ENCODE peak calls at places on chromosome 15, in six cellular contexts. One of them, this sample, is unnamed. For H3K4me1, the result is how much of the 10 kb centered on the place peaks cover.

GRCh38 chr15:50224606-50225005 is 40.9 kb downstream of the HDC start:
- DNase-seq in left ventricle myocardium inferior: no peak
- DNase-seq in transverse colon: no peak
- DNase-seq in breast epithelium: no peak
- DNase-seq in H9: no peak
- DNase-seq in OCI-LY7: no peak
- DNase-seq in this sample: peak

GRCh38 chr15:38930851-38931572 is 366.4 kb upstream of the RASGRP1 start:
- DNase-seq in left ventricle myocardium inferior: no peak
- DNase-seq in transverse colon: no peak
- DNase-seq in breast epithelium: no peak
- DNase-seq in H9: no peak
- DNase-seq in OCI-LY7: no peak
- DNase-seq in this sample: peak

GRCh38 chr15:96171271-96171739 is 159.2 kb upstream of the NR2F2 start:
- DNase-seq in left ventricle myocardium inferior: no peak
- DNase-seq in transverse colon: no peak
- DNase-seq in breast epithelium: no peak
- DNase-seq in H9: no peak
- DNase-seq in OCI-LY7: no peak
- DNase-seq in this sample: peak

GRCh38 chr15:78299302-78300102 is at the start of gene SKIC8:
- DNase-seq in left ventricle myocardium inferior: peak
- DNase-seq in transverse colon: peak
- DNase-seq in breast epithelium: peak
- DNase-seq in H9: peak
- DNase-seq in OCI-LY7: peak
- DNase-seq in this sample: peak

GRCh38 chr15:49370782-49371181 is 52.3 kb upstream of the FGF7 start:
- DNase-seq in left ventricle myocardium inferior: no peak
- DNase-seq in transverse colon: no peak
- DNase-seq in breast epithelium: no peak
- DNase-seq in H9: no peak
- DNase-seq in OCI-LY7: peak
- DNase-seq in this sample: peak

GRCh38 chr15:100133001-100133400 is 208.8 kb downstream of the ADAMTS17 start:
- DNase-seq in left ventricle myocardium inferior: no peak
- DNase-seq in transverse colon: no peak
- DNase-seq in breast epithelium: no peak
- DNase-seq in H9: peak
- DNase-seq in OCI-LY7: no peak
- DNase-seq in this sample: no peak

GRCh38 chr15:51366911-51367310 is 25.5 kb downstream of the GLDN start:
- DNase-seq in left ventricle myocardium inferior: no peak
- DNase-seq in transverse colon: peak
- DNase-seq in breast epithelium: no peak
- DNase-seq in H9: no peak
- DNase-seq in OCI-LY7: no peak
- DNase-seq in this sample: peak

GRCh38 chr15:88657326-88658069 is 18.7 kb downstream of the ISG20 start:
- DNase-seq in left ventricle myocardium inferior: no peak
- DNase-seq in transverse colon: no peak
- DNase-seq in breast epithelium: no peak
- DNase-seq in H9: peak
- DNase-seq in OCI-LY7: no peak
- DNase-seq in this sample: peak

GRCh38 chr15:48537277-48538113 is 108.0 kb downstream of the FBN1 start:
- DNase-seq in left ventricle myocardium inferior: no peak
- DNase-seq in transverse colon: no peak
- DNase-seq in breast epithelium: no peak
- DNase-seq in H9: no peak
- DNase-seq in OCI-LY7: no peak
- DNase-seq in this sample: no peak

GRCh38 chr15:81003023-81003350 is 2.3 kb downstream of the TLNRD1 start:
- DNase-seq in left ventricle myocardium inferior: peak
- DNase-seq in transverse colon: no peak
- DNase-seq in breast epithelium: no peak
- DNase-seq in H9: no peak
- DNase-seq in OCI-LY7: no peak
- DNase-seq in this sample: no peak

GRCh38 chr15:61857169-61857829 is 202.9 kb downstream of the VPS13C start:
- DNase-seq in left ventricle myocardium inferior: no peak
- DNase-seq in transverse colon: no peak
- DNase-seq in breast epithelium: no peak
- DNase-seq in H9: no peak
- DNase-seq in OCI-LY7: peak
- DNase-seq in this sample: no peak

GRCh38 chr15:41969851-41970431 is 2.4 kb downstream of the EHD4 start:
- DNase-seq in left ventricle myocardium inferior: no peak
- DNase-seq in transverse colon: peak
- DNase-seq in breast epithelium: peak
- DNase-seq in H9: no peak
- DNase-seq in OCI-LY7: peak
- DNase-seq in this sample: peak

GRCh38 chr15:87557871-87558270 is 698.7 kb downstream of the NTRK3 start:
- DNase-seq in left ventricle myocardium inferior: no peak
- DNase-seq in transverse colon: no peak
- DNase-seq in breast epithelium: no peak
- DNase-seq in H9: no peak
- DNase-seq in OCI-LY7: no peak
- DNase-seq in this sample: peak

GRCh38 chr15:53116169-53116568 is 326.0 kb upstream of the ONECUT1 start:
- DNase-seq in left ventricle myocardium inferior: no peak
- DNase-seq in transverse colon: peak
- DNase-seq in breast epithelium: no peak
- DNase-seq in H9: no peak
- DNase-seq in OCI-LY7: no peak
- DNase-seq in this sample: no peak

GRCh38 chr15:70406624-70407390 is 309.1 kb upstream of the TLE3 start:
- DNase-seq in left ventricle myocardium inferior: no peak
- DNase-seq in transverse colon: no peak
- DNase-seq in breast epithelium: no peak
- DNase-seq in H9: no peak
- DNase-seq in OCI-LY7: no peak
- DNase-seq in this sample: no peak

DNA sequence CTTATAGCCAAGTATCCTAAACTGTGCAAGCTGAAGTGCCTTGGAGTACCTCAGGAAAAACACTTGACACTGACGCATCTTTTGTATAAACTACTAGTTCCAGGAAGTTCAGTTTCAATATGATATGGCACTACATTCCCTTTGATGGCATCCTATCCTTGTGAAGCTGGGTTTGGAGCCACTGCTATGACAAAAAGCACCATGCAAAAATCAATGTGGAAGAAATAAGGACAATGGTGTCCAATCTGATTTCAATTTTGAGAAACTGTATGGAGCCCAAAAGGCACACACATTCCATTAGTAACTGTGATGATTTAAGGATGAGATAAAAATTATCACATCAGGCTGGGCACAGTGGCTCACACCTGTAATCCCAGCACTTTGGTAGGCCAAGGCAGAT is 5.6 kb downstream of the RPS27L start:
- DNase-seq in left ventricle myocardium inferior: no peak
- DNase-seq in transverse colon: no peak
- DNase-seq in breast epithelium: no peak
- DNase-seq in H9: no peak
- DNase-seq in OCI-LY7: no peak
- DNase-seq in this sample: no peak
- TF ChIP-seq CTCF in left ventricle myocardium inferior: no peak
- TF ChIP-seq CTCF in transverse colon: no peak
- TF ChIP-seq CTCF in breast epithelium: no peak
- TF ChIP-seq CTCF in H9: no peak
- TF ChIP-seq CTCF in OCI-LY7: no peak
- TF ChIP-seq CTCF in this sample: no peak

GRCh38 chr15:83380026-83380425 is 67.1 kb upstream of the SH3GL3 start:
- DNase-seq in left ventricle myocardium inferior: no peak
- DNase-seq in transverse colon: no peak
- DNase-seq in breast epithelium: no peak
- DNase-seq in H9: no peak
- DNase-seq in OCI-LY7: no peak
- DNase-seq in this sample: peak
- H3K4me1 ChIP-seq in left ventricle myocardium inferior: under half
- H3K4me1 ChIP-seq in transverse colon: under half
- H3K4me1 ChIP-seq in breast epithelium: under half
- H3K4me1 ChIP-seq in H9: under half
- H3K4me1 ChIP-seq in OCI-LY7: under half
- H3K4me1 ChIP-seq in this sample: under half

GRCh38 chr15:98647774-98648653 is at the start of gene IGF1R:
- DNase-seq in left ventricle myocardium inferior: peak
- DNase-seq in transverse colon: peak
- DNase-seq in breast epithelium: peak
- DNase-seq in H9: peak
- DNase-seq in OCI-LY7: peak
- DNase-seq in this sample: peak
- TF ChIP-seq CTCF in left ventricle myocardium inferior: peak
- TF ChIP-seq CTCF in transverse colon: no peak
- TF ChIP-seq CTCF in breast epithelium: peak
- TF ChIP-seq CTCF in H9: no peak
- TF ChIP-seq CTCF in OCI-LY7: peak
- TF ChIP-seq CTCF in this sample: peak

GRCh38 chr15:64530472-64530871 is 70.1 kb downstream of the ZNF609 start:
- DNase-seq in left ventricle myocardium inferior: no peak
- DNase-seq in transverse colon: no peak
- DNase-seq in breast epithelium: no peak
- DNase-seq in H9: no peak
- DNase-seq in OCI-LY7: no peak
- DNase-seq in this sample: no peak
- H3K4me1 ChIP-seq in left ventricle myocardium inferior: under half
- H3K4me1 ChIP-seq in transverse colon: under half
- H3K4me1 ChIP-seq in breast epithelium: under half
- H3K4me1 ChIP-seq in H9: under half
- H3K4me1 ChIP-seq in OCI-LY7: under half
- H3K4me1 ChIP-seq in this sample: under half

DNA sequence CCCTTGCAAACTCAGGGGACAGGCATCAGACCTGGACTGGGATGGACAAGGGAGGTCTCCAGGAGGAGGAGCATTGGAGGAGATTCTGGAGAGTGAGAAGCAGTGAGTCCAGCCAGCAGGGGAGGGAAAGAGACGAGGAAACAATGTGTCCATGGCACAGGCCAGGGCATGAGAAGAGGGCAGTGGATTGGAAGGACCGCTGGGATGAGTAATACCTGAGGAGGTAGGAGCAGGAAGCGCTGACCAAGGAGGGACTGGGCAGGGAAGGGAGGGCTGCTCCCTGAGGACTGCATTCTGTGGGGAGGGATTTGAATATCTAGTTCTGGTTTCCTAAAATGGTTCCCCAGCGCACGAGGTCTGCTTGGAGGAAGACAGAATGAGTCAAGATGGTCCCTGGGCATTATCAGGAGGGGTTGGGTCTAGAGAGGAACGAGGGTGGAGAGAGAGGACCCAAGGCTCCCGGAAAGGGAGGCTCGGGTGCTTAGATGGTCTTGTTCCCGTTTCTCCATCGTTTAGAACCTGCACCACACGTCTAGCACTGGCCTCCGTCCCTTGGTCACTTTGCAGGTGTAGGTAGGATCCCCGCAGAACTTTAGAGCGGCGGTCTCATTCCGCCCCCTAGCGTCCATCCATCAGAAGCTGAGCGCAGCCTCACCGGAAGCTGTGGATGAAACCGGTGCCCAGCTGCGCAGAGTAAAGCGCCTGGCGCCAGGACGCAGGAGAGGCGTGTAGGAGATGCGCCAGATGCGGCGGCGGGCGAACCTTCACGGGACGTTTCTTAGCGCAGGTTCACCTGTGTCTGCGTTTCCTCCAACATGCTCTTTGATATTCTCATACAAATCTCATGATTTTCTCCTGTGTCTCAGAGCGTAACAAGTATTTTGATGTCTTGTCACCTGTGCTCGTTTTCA is 190.7 kb upstream of the NDN start:
- DNase-seq in left ventricle myocardium inferior: peak
- DNase-seq in transverse colon: peak
- DNase-seq in breast epithelium: no peak
- DNase-seq in H9: peak
- DNase-seq in OCI-LY7: no peak
- DNase-seq in this sample: peak
- TF ChIP-seq CTCF in left ventricle myocardium inferior: peak
- TF ChIP-seq CTCF in transverse colon: peak
- TF ChIP-seq CTCF in breast epithelium: peak
- TF ChIP-seq CTCF in H9: peak
- TF ChIP-seq CTCF in OCI-LY7: no peak
- TF ChIP-seq CTCF in this sample: peak

DNA sequence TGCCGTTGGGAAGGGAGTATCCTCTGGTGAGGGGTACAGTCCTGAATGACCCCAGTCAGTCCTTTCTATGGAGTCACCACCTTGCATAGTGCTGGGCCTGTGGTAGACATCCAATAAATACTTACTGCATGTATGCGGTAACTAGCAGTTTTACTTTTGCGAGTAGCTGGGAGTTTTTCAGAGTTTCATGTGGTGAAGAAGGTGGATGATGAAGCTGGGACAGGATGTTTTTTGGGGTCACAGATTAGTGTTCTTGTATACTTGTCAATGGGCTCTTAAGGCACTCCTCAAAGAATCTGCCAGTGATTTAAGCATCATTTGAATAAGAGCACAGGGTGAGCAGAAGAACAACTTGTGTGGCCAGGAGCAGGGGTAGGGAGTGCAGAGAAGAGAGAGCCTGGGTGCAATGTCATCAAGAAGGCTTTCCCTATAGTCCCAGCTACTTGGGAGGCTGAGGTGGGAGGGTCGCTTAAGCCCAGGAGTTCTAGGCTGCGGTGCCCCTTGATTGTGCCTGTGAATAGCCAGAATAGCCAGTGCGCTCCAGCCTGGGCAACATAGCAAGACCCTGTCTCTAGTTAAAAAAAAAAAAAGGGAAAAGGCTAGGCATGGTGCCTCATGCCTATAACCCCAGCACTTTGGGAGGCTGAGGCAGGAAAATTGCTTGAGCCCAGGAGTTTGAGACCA is 22.1 kb downstream of the PPCDC start:
- DNase-seq in left ventricle myocardium inferior: no peak
- DNase-seq in transverse colon: no peak
- DNase-seq in breast epithelium: no peak
- DNase-seq in H9: no peak
- DNase-seq in OCI-LY7: no peak
- DNase-seq in this sample: no peak
- H3K4me1 ChIP-seq in left ventricle myocardium inferior: half or more
- H3K4me1 ChIP-seq in transverse colon: half or more
- H3K4me1 ChIP-seq in breast epithelium: under half
- H3K4me1 ChIP-seq in H9: under half
- H3K4me1 ChIP-seq in OCI-LY7: half or more
- H3K4me1 ChIP-seq in this sample: under half

DNA sequence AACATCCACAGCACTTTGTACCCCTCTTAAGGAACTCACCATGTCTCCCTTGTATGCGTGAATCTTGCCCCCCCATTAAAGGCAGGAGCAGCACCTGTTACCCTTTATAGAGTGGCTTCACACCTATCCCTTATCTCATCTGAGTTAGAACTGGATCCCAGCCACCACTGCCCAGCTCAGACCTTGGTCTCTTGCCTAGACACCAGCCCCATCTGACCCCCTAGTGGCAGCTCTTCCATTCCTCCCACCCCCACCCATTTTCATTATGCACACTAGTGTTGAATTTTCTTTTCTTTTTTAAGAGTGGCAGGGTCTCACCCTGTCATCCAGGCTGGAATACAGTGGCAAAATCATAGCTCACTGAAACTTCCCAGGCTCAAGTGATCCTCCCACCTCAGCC is 3.2 kb upstream of the ZFYVE19 start:
- DNase-seq in left ventricle myocardium inferior: no peak
- DNase-seq in transverse colon: no peak
- DNase-seq in breast epithelium: no peak
- DNase-seq in H9: no peak
- DNase-seq in OCI-LY7: no peak
- DNase-seq in this sample: no peak
- TF ChIP-seq CTCF in left ventricle myocardium inferior: no peak
- TF ChIP-seq CTCF in transverse colon: no peak
- TF ChIP-seq CTCF in breast epithelium: no peak
- TF ChIP-seq CTCF in H9: peak
- TF ChIP-seq CTCF in OCI-LY7: peak
- TF ChIP-seq CTCF in this sample: no peak

GRCh38 chr15:35669021-35669420 is 123.1 kb upstream of the DPH6 start:
- DNase-seq in left ventricle myocardium inferior: no peak
- DNase-seq in transverse colon: no peak
- DNase-seq in breast epithelium: no peak
- DNase-seq in H9: peak
- DNase-seq in OCI-LY7: no peak
- DNase-seq in this sample: no peak
- H3K4me1 ChIP-seq in left ventricle myocardium inferior: half or more
- H3K4me1 ChIP-seq in transverse colon: under half
- H3K4me1 ChIP-seq in breast epithelium: under half
- H3K4me1 ChIP-seq in H9: under half
- H3K4me1 ChIP-seq in OCI-LY7: under half
- H3K4me1 ChIP-seq in this sample: under half

This sample was measured in fibroblast of lung.